ENCODE peak calls at places on chromosomes 5 and 9, in four cellular contexts. S is spleen, N is choroid plexus epithelial cell, J is IMR-90. H is an unnamed sample.

GRCh38 chr9:75148551-75148950 is 60.2 kb downstream of the OSTF1 start:
- DNase-seq in J (peak; percentile 95), N (peak; percentile 97), S (no peak), H (no peak)

GRCh38 chr5:59555596-59555995 is 337.9 kb downstream of the PDE4D start:
- DNase-seq in N (no peak), S (no peak), J (no peak), H (no peak)

GRCh38 chr5:168528521-168529360 is at the start of gene FBLL1:
- DNase-seq in J (peak; percentile 16), N (peak; percentile 42), S (no peak), H (peak; percentile 24)

GRCh38 chr5:134545070-134545868 is 19.8 kb downstream of the JADE2 start:
- DNase-seq in J (no peak), S (peak; percentile 85), N (no peak), H (no peak)

GRCh38 chr5:111070272-111071134 is 1.0 kb upstream of the TSLP start:
- DNase-seq in N (peak; percentile 36), J (no peak), S (no peak), H (no peak)

GRCh38 chr9:10534863-10535262 is 77.9 kb downstream of the PTPRD start:
- DNase-seq in N (no peak), J (no peak), S (no peak), H (no peak)

GRCh38 chr9:84374516-84374915 is 34.0 kb upstream of the SLC28A3 start:
- DNase-seq in J (no peak), N (peak; percentile 46), S (no peak), H (no peak)

GRCh38 chr5:37755581-37755980 is 84.3 kb downstream of the GDNF start:
- DNase-seq in S (no peak), J (no peak), N (no peak), H (no peak)

GRCh38 chr9:103661663-103662062 is 432.4 kb upstream of the SMC2 start:
- DNase-seq in J (no peak), S (no peak), N (no peak), H (no peak)

GRCh38 chr5:84376346-84376745 is 8.3 kb downstream of the EDIL3 start:
- DNase-seq in N (no peak), J (no peak), S (no peak), H (no peak)

GRCh38 chr5:84379749-84380148 is 4.9 kb downstream of the EDIL3 start:
- DNase-seq in N (peak; percentile 76), J (peak; percentile 56), S (no peak), H (no peak)

GRCh38 chr5:84378420-84378819 is 6.3 kb downstream of the EDIL3 start:
- DNase-seq in J (peak; percentile 90), N (peak; percentile 94), S (no peak), H (no peak)

GRCh38 chr5:84381501-84382362 is 2.9 kb downstream of the EDIL3 start:
- DNase-seq in J (no peak), S (no peak), N (peak; percentile 41), H (peak; percentile 90)

DNA sequence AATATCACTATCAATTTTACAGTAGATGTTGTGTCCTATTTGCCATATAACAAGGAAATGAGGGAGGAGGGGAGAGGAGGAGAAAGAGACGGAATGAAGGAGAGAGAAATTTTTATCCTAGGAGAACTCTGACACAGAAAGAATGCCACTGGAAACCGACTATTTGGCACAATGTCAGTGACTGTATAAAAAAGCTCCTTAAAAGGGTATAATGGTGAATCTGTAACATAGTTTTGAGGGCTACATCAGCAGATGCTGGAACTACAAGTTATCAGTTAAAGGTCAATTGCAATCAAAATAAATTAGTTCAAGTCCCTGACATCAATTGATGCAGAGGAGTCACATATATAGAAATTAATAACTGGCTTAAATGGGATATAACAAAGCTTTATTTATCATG is 5.7 kb downstream of the EDIL3 start:
- DNase-seq in N (peak; percentile 85), J (peak; percentile 74), S (no peak), H (no peak)
- H3K4me3 ChIP-seq in N (no peak overlapping the region), J (no peak overlapping the region), S (no peak overlapping the region), H (no peak overlapping the region)

DNA sequence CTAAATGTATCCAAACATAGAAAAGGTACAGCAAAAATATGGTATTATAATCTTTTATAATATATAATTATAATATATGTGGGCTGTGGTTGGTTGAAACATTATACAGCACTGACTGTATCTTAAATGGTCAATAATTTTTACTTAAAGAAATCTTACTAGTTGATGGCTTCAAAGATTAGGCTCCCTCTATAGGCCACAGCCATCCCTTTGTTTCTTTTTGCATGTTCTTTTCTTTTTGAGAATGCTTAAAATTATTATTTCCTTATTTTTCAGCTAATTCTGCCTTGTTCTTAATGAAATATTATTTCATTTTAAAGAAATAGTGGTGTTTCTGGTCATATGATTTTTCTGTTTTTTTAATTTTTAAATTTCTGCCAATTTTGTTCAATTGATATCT is 128.5 kb downstream of the MAST4 start:
- DNase-seq in J (no peak), N (peak; percentile 28), S (no peak), H (no peak)
- TF ChIP-seq CTCF in J (peak; percentile 10), N (peak; percentile 42), S (no peak), H (peak; percentile 13)

GRCh38 chr5:56947052-56947451 is 4.9 kb downstream of the MIER3 start:
- DNase-seq in J (no peak), S (no peak), N (no peak), H (no peak)

GRCh38 chr5:56951131-56951945 is 585 bp downstream of the MIER3 start:
- DNase-seq in S (peak; percentile 86), N (peak; percentile 7), J (no peak), H (peak; percentile 3)

GRCh38 chr5:56950626-56951130 is 1.2 kb downstream of the MIER3 start:
- DNase-seq in S (peak; percentile 89), N (peak; percentile 74), J (peak; percentile 66), H (peak; percentile 63)

DNA sequence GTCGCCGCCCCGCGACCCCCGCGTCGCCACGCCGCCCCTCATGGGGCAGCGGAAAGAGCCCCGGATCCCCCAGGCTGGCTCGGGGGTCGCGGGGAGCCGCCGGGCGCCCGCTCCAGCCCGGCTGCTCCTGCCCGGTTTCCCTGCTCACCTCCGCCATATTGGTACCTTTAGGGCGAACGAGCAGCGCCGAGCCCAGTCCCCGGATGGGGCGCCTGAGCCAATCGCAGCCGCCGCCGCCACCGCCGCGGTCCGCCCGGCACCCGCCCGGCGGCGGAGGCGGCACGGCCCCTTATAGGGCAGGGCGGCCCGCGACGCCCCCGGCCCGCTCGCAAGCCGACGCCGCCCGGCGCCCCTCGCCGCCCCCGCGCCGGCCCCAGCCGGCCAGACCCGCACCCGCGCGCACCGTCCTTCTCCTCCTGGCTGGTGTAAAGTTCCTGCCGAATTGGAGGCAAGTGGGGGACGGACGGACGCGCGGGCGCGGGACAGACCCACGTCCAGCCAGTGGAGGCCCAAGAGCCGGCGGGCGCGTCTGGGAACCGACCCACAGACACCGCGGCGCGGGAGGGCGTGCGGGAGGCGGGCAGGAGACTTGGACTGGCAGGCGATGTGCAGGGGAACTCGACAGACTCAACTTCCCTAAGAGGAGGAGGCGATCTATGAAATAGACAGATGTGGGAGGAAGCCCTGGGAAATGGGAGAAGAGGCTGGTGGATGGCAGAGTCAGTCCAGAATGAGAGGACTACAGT is at the start of gene MIER3:
- DNase-seq in J (peak; percentile 67), S (peak; percentile 96), N (peak; percentile 74), H (peak; percentile 81)
- H3K4me3 ChIP-seq in J (peak within 1 kb of the TSS; percentile 57), S (peak within 1 kb of the TSS; percentile 97), N (peak within 1 kb of the TSS; percentile 58), H (peak within 1 kb of the TSS; percentile 81)

GRCh38 chr5:73606206-73606753 is 19.7 kb upstream of the ARHGEF28 start:
- DNase-seq in S (no peak), N (peak; percentile 26), J (no peak), H (no peak)
- TF ChIP-seq CTCF in S (no peak), N (no peak), J (no peak), H (no peak)

DNA sequence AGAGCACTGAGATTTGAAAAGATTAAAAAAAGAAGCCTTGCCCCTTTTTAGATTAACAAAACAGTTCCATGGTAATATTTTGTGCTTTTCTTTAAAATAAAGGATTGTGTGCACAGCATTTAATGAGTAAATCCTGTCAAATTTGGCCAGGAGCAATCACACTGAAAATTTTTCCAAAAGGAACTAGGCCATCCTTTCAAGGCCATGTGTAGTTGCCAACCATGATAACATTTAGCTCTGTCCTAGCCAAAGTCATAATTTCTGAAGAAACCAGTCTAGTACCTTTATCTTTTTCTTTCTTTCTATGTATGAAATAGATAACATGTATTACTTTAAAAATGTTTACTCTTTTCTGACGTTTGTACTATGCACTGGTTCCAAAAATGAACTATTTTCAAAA is 143.6 kb downstream of the PBX3 start:
- DNase-seq in S (no peak), N (no peak), J (no peak), H (no peak)
- H3K4me3 ChIP-seq in S (no peak overlapping the region), N (no peak overlapping the region), J (no peak overlapping the region), H (no peak overlapping the region)

GRCh38 chr9:121840838-121841760 is 189.7 kb downstream of the DAB2IP start:
- DNase-seq in S (peak; percentile 51), J (no peak), N (no peak), H (no peak)

GRCh38 chr9:121842612-121842978 is 191.2 kb downstream of the DAB2IP start:
- DNase-seq in N (peak; percentile 74), S (no peak), J (peak; percentile 87), H (peak; percentile 67)

GRCh38 chr9:121844090-121844489 is 192.7 kb downstream of the DAB2IP start:
- DNase-seq in N (peak; percentile 29), S (no peak), J (no peak), H (no peak)

GRCh38 chr9:121839726-121840500 is 188.5 kb downstream of the DAB2IP start:
- DNase-seq in J (no peak), N (no peak), S (peak; percentile 24), H (no peak)

DNA sequence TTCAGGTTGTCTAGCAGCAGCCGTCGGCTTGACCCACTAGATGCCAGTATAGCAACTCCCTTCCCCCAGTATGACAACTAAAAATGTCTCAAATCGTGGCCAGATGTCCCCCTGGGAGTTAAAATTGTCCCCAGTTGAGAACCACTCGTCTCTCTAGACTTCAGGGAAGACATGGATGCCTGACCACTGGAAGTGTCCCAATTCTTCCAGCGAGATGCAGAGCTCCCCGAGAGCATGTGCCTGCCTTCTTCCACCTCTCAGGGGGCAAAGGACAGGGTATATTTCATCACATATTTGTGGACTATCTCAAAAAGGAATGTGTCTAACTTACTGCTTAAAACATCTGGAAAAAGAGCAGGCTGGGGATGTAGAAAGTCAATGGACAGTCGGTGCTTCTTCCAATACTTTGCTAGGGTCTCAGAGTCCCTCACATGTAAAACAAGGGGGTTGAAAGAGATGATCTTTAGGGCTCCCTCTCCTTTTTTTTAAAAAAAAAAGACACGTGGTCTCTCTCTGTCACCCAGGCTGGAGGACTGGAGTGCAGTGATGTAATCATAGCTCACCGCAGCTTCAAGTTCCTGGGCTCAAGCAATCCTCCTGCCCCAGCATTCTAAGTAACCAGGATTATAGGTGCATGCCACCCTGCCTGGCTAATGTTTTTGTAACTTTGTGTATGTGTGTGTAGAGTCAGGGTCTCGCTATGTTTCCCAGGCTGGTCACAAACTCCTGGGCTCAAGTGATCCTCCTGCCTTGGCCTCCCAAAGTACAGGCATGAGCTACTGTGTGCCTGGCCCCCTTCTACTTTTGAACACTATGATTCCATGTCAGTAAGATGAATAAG is 190.6 kb downstream of the DAB2IP start:
- DNase-seq in S (no peak), N (peak; percentile 65), J (peak; percentile 73), H (no peak)
- TF ChIP-seq CTCF in S (no peak), N (no peak), J (no peak), H (no peak)